ENCODE peak calls at places on chromosomes 2 and 18, in five cellular contexts. H is psoas muscle, F is fibroblast of the aortic adventitia, D is GM10248, W is WTC11. X is an unnamed sample.

GRCh38 chr2:11710210-11710609 is 36.2 kb upstream of the LPIN1 start:
- DNase-seq in H (peak; percentile 36), F (peak; percentile 92), D (no peak), W (no peak), X (no peak)

GRCh38 chr2:105791229-105791628 is 46.5 kb downstream of the NCK2 start:
- DNase-seq in H (no peak), F (no peak), D (no peak), W (no peak), X (no peak)

GRCh38 chr18:31612124-31612523 is 20.4 kb downstream of the TTR start:
- DNase-seq in H (no peak), F (no peak), D (no peak), W (no peak), X (no peak)

GRCh38 chr2:24930768-24931167 is 10.7 kb upstream of the ADCY3 start:
- DNase-seq in H (no peak), F (peak; percentile 44), D (peak; percentile 82), W (no peak), X (peak; percentile 78)

GRCh38 chr2:31923662-31924061 is 87.1 kb downstream of the MEMO1 start:
- DNase-seq in H (no peak), F (no peak), D (no peak), W (no peak), X (no peak)

GRCh38 chr2:7692657-7693161 is 775.5 kb downstream of the RNF144A start:
- DNase-seq in H (peak; percentile 61), F (peak; percentile 90), D (no peak), W (no peak), X (no peak)

GRCh38 chr2:15939854-15940660 is at the start of gene MYCN:
- DNase-seq in H (no peak), F (peak; percentile 14), D (no peak), W (peak; percentile 90), X (no peak)

GRCh38 chr2:117514391-117514790 is 300.1 kb upstream of the DDX18 start:
- DNase-seq in H (no peak), F (no peak), D (no peak), W (no peak), X (no peak)

GRCh38 chr18:61466736-61467135 is 133.5 kb downstream of the CDH20 start:
- DNase-seq in H (no peak), F (no peak), D (no peak), W (no peak), X (no peak)

GRCh38 chr2:127552336-127552735 is 16.9 kb downstream of the MYO7B start:
- DNase-seq in H (no peak), F (no peak), D (no peak), W (no peak), X (no peak)

GRCh38 chr2:240304746-240305161 is 130.7 kb upstream of the GPC1 start:
- DNase-seq in H (no peak), F (no peak), D (no peak), W (no peak), X (no peak)

GRCh38 chr18:12657048-12657848 is 659 bp downstream of the SPIRE1 start:
- DNase-seq in H (peak; percentile 52), F (peak; percentile 39), D (peak; percentile 46), W (peak; percentile 25), X (peak; percentile 73)

GRCh38 chr2:15800489-15801329 is 139.6 kb upstream of the MYCN start:
- DNase-seq in H (no peak), F (no peak), D (no peak), W (peak; percentile 40), X (no peak)

GRCh38 chr2:67054725-67055124 is 342.4 kb upstream of the ETAA1 start:
- DNase-seq in H (no peak), F (no peak), D (no peak), W (no peak), X (no peak)

GRCh38 chr2:15907461-15908324 is 32.7 kb upstream of the MYCN start:
- DNase-seq in H (no peak), F (no peak), D (no peak), W (no peak), X (no peak)

GRCh38 chr18:7637269-7637668 is 70.2 kb downstream of the PTPRM start:
- DNase-seq in H (no peak), F (no peak), D (no peak), W (no peak), X (no peak)

GRCh38 chr18:44830551-44830950 is 149.9 kb downstream of the SETBP1 start:
- DNase-seq in H (no peak), F (no peak), D (no peak), W (no peak), X (no peak)

GRCh38 chr2:197926673-197927072 is 122.3 kb downstream of the PLCL1 start:
- DNase-seq in H (no peak), F (peak; percentile 52), D (no peak), W (no peak), X (no peak)

GRCh38 chr18:47151457-47151856 is 1.2 kb upstream of the HDHD2 start:
- DNase-seq in H (no peak), F (peak; percentile 3), D (no peak), W (no peak), X (no peak)

GRCh38 chr18:65568866-65569265 is 181.9 kb upstream of the CDH7 start:
- DNase-seq in H (no peak), F (no peak), D (no peak), W (no peak), X (no peak)

DNA sequence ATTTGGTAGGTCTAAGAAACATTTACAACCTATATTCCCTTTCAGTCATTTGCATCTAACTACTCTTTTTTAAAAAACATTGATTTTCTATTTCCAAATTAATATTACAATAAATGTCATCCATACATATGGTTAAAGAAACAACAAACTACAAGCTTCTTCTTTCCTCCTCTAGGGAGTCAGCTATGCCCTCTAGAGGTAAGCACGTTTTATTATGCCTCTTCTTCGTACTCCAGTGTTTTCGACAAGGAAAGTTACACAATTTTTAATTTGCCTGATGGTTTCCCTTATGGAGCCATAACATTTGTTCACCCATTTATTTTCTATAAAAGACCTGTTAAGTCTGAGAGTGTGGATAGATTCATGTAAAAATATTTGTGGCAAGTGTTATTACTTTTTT is 183.4 kb upstream of the CDH7 start:
- DNase-seq in H (no peak), F (no peak), D (no peak), W (no peak), X (no peak)
- TF ChIP-seq CTCF in H (no peak), F (no peak), D (no peak), W (no peak), X (no peak)

DNA sequence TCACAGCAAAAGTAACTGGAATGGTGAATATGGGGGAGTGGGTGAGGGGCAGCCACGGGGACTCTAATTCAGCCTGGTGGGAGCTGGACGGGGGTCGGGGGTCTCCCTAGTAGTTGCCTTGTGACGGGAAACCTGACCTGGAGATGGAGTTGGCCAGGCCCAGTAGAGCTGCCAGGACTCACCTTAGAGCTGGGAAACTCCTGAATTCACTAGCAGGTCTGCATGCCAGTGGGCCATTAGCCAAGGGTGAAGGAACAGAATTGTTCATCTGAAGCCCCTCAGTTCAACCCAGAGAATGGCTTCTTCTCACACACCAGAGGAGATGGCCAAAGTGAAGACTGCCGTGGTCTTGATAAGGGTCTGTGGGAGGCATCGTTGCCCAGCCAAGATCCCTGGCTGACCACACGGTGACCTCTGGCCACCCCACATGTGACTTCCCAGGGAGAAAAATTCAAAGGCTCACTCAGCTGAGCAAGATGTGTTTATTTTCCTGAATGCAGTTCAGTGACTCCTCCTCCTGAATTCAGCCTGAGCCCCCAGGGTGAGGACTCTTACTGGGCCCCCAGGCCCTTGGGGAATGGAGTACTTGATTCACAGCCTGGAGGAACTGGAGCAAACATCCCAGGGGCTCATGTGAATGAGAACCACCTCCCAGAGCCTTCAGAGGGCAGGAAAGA is 25.1 kb downstream of the MOCOS start:
- DNase-seq in H (no peak), F (peak; percentile 56), D (no peak), W (no peak), X (no peak)
- TF ChIP-seq CTCF in H (no peak), F (peak; percentile 44), D (no peak), W (no peak), X (no peak)

GRCh38 chr18:63889641-63890040 is 2.1 kb downstream of the SERPINB2 start:
- DNase-seq in H (no peak), F (no peak), D (no peak), W (no peak), X (no peak)

GRCh38 chr18:63892544-63892943 is 5.0 kb downstream of the SERPINB2 start:
- DNase-seq in H (no peak), F (no peak), D (no peak), W (no peak), X (no peak)

GRCh38 chr18:63890226-63890949 is 2.9 kb downstream of the SERPINB2 start:
- DNase-seq in H (no peak), F (no peak), D (no peak), W (no peak), X (no peak)

GRCh38 chr18:63888473-63889190 is 1.1 kb downstream of the SERPINB2 start:
- DNase-seq in H (no peak), F (peak; percentile 43), D (no peak), W (no peak), X (no peak)

DNA sequence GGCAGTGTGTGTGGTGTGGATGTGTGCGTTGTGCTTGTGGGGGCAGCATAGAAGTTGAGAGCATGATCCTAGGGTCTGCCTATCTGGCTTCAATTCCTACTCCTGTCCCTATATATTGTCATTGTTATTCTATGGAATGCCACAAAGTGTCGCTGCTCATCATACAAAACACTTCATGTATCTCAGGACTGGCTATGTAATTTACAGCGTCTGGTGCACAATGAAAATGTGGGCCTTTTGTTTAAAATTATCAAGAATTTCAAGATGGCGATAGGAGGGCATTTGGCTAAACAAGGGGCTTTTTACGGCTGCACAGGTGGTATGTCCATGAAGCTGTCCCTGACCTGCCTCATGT is 3.4 kb downstream of the SERPINB2 start:
- DNase-seq in H (no peak), F (no peak), D (peak; percentile 48), W (no peak), X (peak; percentile 55)
- TF ChIP-seq CTCF in H (no peak), F (no peak), D (peak; percentile 54), W (no peak), X (no peak)

GRCh38 chr18:75255113-75255512 is 44.5 kb downstream of the TSHZ1 start:
- DNase-seq in H (no peak), F (no peak), D (no peak), W (no peak), X (no peak)
- TF ChIP-seq CTCF in H (no peak), F (no peak), D (no peak), W (no peak), X (no peak)

GRCh38 chr2:231643494-231643888 is 50.8 kb downstream of the TEX44 start:
- DNase-seq in H (no peak), F (no peak), D (no peak), W (no peak), X (no peak)

GRCh38 chr2:231642631-231643493 is 50.2 kb downstream of the TEX44 start:
- DNase-seq in H (peak; percentile 89), F (peak; percentile 98), D (peak; percentile 71), W (peak; percentile 19), X (peak; percentile 73)

GRCh38 chr2:231644426-231644825 is 51.8 kb downstream of the TEX44 start:
- DNase-seq in H (no peak), F (no peak), D (no peak), W (no peak), X (no peak)

GRCh38 chr2:231640229-231640628 is 47.6 kb downstream of the TEX44 start:
- DNase-seq in H (no peak), F (peak; percentile 72), D (no peak), W (no peak), X (no peak)

GRCh38 chr2:231640646-231641111 is 48.0 kb downstream of the TEX44 start:
- DNase-seq in H (peak; percentile 59), F (peak; percentile 26), D (no peak), W (no peak), X (no peak)
- TF ChIP-seq CTCF in H (no peak), F (no peak), D (no peak), W (no peak), X (no peak)